ENCODE peak calls at places on chromosomes 11 and 22, in four cellular contexts. H is nephron progenitor cell, M is GM12864, S is lung. J is an unnamed sample.

GRCh38 chr11:952406-953385 is 27.0 kb downstream of the AP2A2 start:
- DNase-seq in M (no peak), S (peak; percentile 77), H (no peak), J (no peak)

GRCh38 chr22:26038365-26038764 is 130.9 kb upstream of the SEZ6L start:
- DNase-seq in S (no peak), M (no peak), H (no peak), J (no peak)

GRCh38 chr11:104260456-104260855 is 96.5 kb upstream of the PDGFD start:
- DNase-seq in H (no peak), M (no peak), S (no peak), J (no peak)

GRCh38 chr11:697028-697491 is 1.4 kb downstream of the TMEM80 start:
- DNase-seq in H (no peak), S (no peak), M (no peak), J (no peak)

GRCh38 chr22:26624788-26625187 is 3.0 kb downstream of the CRYBA4 start:
- DNase-seq in H (no peak), S (no peak), M (no peak), J (no peak)

GRCh38 chr11:47928426-47928825 is 51.9 kb upstream of the PTPRJ start:
- DNase-seq in H (no peak), M (no peak), S (no peak), J (no peak)

GRCh38 chr22:21713428-21714058 is 22.1 kb downstream of the YPEL1 start:
- DNase-seq in M (no peak), H (no peak), S (no peak), J (no peak)

GRCh38 chr11:15222777-15223176 is 108.1 kb downstream of the INSC start:
- DNase-seq in M (no peak), S (no peak), H (no peak), J (no peak)

GRCh38 chr11:128625766-128626165 is 38.4 kb upstream of the ETS1 start:
- DNase-seq in M (no peak), H (no peak), S (no peak), J (no peak)

GRCh38 chr22:37425800-37426531 is 1.3 kb downstream of the ELFN2 start:
- DNase-seq in M (no peak), H (peak; percentile 32), S (no peak), J (no peak)

GRCh38 chr11:66368484-66368883 is 3.1 kb downstream of the SLC29A2 start:
- DNase-seq in M (no peak), H (no peak), S (no peak), J (no peak)

GRCh38 chr11:17208257-17208999 is 642 bp upstream of the PIK3C2A start:
- DNase-seq in M (peak; percentile 33), H (no peak), S (peak; percentile 68), J (peak; percentile 84)

GRCh38 chr22:31350410-31350863 is 4.3 kb upstream of the PATZ1 start:
- DNase-seq in H (peak; percentile 14), M (no peak), S (no peak), J (no peak)

GRCh38 chr22:42313804-42314581 is 43.5 kb upstream of the TCF20 start:
- DNase-seq in H (peak; percentile 54), S (no peak), M (no peak), J (no peak)

GRCh38 chr11:89491141-89491690 is at the start of gene NOX4:
- DNase-seq in H (peak; percentile 74), S (no peak), M (no peak), J (peak; percentile 92)

GRCh38 chr11:79809487-79809886 is 368.7 kb upstream of the TENM4 start:
- DNase-seq in S (no peak), M (no peak), H (no peak), J (no peak)

DNA sequence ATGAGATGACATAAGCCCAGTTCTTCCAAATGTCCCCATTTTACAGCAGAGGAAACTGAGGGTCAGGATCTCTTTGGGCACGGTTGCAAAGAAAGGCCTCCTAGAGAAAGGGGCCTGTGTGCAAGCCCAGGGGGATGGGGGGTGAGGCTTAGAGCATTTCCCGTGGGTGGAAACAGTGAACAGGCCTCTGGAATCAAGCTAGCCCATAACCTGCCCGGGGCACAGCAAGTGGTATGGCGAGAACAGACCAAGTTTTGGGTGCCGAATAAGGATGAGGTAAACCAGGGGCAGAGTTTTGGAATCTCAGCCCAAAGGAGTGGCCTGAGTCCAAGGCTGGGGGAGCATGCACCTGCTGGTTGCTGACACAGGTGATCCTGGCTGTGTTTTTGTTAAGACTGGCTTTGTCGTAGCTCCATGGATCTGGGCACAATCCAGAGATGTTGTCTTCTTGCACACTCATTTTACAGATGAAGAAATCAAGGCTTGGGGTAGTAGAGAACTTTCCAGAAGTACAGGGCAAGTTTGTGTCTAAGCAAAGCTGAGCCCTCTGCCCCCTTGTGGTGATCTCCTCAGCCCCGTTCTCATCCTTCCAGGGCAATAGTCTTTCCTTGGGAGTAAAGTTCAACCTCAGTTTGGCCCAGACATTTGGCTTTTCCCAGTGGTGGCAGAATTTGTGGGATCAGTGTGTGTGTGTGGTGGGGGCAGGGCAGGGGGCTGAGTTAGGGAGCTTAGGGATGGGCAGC is 53.5 kb upstream of the MYEOV start:
- DNase-seq in S (no peak), M (no peak), H (no peak), J (peak; percentile 70)
- TF ChIP-seq CTCF in S (peak; percentile 1), M (peak; percentile 59), H (no peak), J (peak; percentile 36)

DNA sequence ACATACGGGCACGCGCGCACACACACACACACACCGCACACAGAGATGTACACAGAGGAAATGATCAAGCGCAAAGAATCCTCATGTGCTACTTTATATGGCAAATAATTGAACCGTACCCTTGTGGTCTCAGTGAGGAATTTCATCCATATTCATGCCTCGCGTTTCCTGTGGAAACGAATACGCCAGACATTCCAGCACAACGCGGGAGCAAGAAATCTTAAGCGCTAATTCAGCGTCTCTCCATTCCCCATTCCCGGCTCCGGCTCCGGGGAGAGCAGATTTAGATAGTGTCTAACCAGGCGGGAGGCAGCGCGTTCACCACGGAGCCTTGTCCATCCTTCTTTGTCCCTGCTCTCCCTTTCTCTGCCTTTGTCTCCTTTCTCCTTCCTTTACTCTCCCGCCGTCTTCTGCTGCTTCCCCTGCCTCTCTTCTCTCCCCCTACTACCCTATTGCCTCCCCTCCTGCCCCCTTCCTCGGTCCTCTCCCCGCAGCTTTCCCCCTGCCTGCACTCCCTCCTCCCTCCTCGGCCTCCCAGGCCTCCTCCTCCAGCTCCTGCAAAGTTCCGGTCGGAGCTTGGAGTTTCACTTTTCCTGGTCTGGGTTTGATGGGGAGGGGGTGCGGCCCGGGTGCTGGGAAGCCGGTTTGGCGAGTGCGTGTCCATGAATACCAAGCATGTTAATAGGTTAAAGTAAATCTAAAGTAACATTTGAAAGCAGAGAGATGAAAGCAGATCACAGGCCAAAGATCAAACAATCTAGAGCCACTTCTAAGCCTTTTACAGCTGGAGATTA is 579.3 kb downstream of the BUD13 start:
- DNase-seq in S (peak; percentile 84), H (peak; percentile 65), M (no peak), J (no peak)
- TF ChIP-seq CTCF in S (no peak), H (peak; percentile 26), M (no peak), J (peak; percentile 48)

GRCh38 chr22:30251661-30252226 is 5.2 kb upstream of the LIF start:
- DNase-seq in S (no peak), H (no peak), M (no peak), J (no peak)
- TF ChIP-seq CTCF in S (no peak), H (no peak), M (no peak), J (no peak)

GRCh38 chr11:28585007-28585406 is 476.8 kb downstream of the METTL15 start:
- DNase-seq in M (no peak), H (no peak), S (no peak), J (no peak)

DNA sequence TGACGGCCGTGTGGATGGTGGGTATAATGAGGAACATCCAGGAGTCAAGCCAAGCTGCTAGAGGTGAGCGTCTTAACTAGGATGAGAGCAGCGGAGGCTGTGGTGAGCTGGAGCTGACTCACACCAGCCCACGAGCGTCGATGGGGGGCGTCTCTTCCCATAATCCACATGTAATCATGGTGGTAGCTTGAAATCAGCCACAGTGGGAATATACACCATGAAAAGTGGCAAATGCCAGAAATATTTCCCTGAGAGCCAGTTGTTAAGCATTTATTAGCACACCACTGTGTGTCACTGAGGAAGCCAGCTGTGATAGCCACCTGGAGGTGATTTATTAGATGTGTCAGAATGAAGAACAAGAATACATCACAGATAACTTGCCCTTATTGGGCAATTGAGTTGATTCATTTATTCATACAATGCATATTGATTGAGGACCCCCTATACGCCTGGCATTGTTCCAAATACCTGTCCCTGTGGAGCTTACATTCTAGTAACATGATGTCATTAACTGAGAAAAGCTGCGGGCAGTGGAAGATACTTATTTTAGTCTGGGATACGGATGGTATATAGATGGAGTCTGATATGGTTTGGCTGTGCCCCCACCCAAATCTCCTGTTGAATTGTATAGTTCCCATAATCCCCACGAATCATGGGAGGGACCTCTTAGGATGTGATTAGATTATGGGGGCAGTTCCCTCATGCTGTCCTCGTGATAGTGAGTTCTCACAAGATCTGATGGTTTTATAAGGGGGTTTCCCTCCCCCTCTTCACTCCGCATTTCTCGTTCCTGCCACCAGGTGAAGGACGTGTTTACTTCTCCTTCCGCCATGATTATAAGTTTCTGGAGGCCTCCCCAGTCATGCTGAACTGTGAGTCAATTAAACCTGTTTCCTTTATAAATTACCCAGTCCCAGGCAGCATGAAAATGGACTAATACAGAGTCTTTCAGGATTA is 473.4 kb downstream of the METTL15 start:
- DNase-seq in H (no peak), M (no peak), S (no peak), J (no peak)
- TF ChIP-seq CTCF in H (no peak), M (peak; percentile 9), S (no peak), J (no peak)

GRCh38 chr11:61532136-61533038 is 23.8 kb downstream of the LRRC10B start:
- DNase-seq in M (no peak), S (peak; percentile 40), H (no peak), J (no peak)
- TF ChIP-seq CTCF in M (peak; percentile 97), S (no peak), H (peak; percentile 71), J (peak; percentile 68)

GRCh38 chr11:111974451-111974850 is 37.3 kb downstream of the DIXDC1 start:
- DNase-seq in H (no peak), S (no peak), M (no peak), J (no peak)

GRCh38 chr11:111977141-111978027 is 40.2 kb downstream of the DIXDC1 start:
- DNase-seq in H (peak; percentile 76), S (peak; percentile 67), M (no peak), J (peak; percentile 87)

GRCh38 chr11:111976119-111976518 is 39.0 kb downstream of the DIXDC1 start:
- DNase-seq in H (no peak), M (no peak), S (no peak), J (no peak)

GRCh38 chr11:111976614-111977140 is 39.5 kb downstream of the DIXDC1 start:
- DNase-seq in H (no peak), M (no peak), S (no peak), J (no peak)

GRCh38 chr11:111975076-111975806 is 38.1 kb downstream of the DIXDC1 start:
- DNase-seq in H (no peak), S (no peak), M (no peak), J (no peak)
- TF ChIP-seq CTCF in H (no peak), S (no peak), M (peak; percentile 13), J (no peak)

GRCh38 chr11:64644348-64645242 is 53.6 kb downstream of the SLC22A12 start:
- DNase-seq in S (no peak), M (no peak), H (peak; percentile 47), J (no peak)
- TF ChIP-seq CTCF in S (no peak), M (peak; percentile 13), H (no peak), J (no peak)